ENCODE peak calls at places on chromosomes 13 and 19, in six cellular contexts. A is heart left ventricle, P is neural progenitor cell, G is heart right ventricle, O is left lung, E is upper lobe of right lung. T is an unnamed sample.

GRCh38 chr13:110150384-110151091 is 156.4 kb downstream of the COL4A1 start:
- DNase-seq in A (no peak), P (no peak), G (no peak), O (no peak), E (no peak), T (no peak)

GRCh38 chr13:40966298-40966697 is 52.8 kb downstream of the ELF1 start:
- DNase-seq in A (no peak), P (no peak), G (no peak), O (no peak), E (no peak), T (no peak)

GRCh38 chr19:50507376-50507775 is 3.6 kb downstream of the JOSD2 start:
- DNase-seq in A (no peak), P (no peak), G (no peak), O (no peak), E (no peak), T (no peak)

GRCh38 chr19:2271516-2272103 is 10.4 kb downstream of the PEAK3 start:
- DNase-seq in A (no peak), P (peak), G (no peak), O (no peak), E (peak), T (peak)

GRCh38 chr19:13978306-13978705 is 26.0 kb downstream of the DCAF15 start:
- DNase-seq in A (peak), P (peak), G (peak), O (peak), E (peak), T (peak)

GRCh38 chr13:58994778-58995177 is 1169.0 kb downstream of the DIAPH3 start:
- DNase-seq in A (no peak), P (no peak), G (no peak), O (no peak), E (no peak), T (no peak)

GRCh38 chr19:34504809-34505291 is 23.3 kb downstream of the WTIP start:
- DNase-seq in A (no peak), P (no peak), G (no peak), O (peak), E (peak), T (no peak)

GRCh38 chr13:43663474-43664090 is 123.2 kb downstream of the ENOX1 start:
- DNase-seq in A (no peak), P (no peak), G (no peak), O (no peak), E (no peak), T (no peak)

GRCh38 chr13:76993021-76993420 is 1.1 kb downstream of the CLN5 start:
- DNase-seq in A (no peak), P (no peak), G (no peak), O (no peak), E (no peak), T (no peak)

GRCh38 chr19:3115916-3116602 is 19.8 kb upstream of the GNA15 start:
- DNase-seq in A (no peak), P (no peak), G (no peak), O (no peak), E (no peak), T (no peak)

GRCh38 chr19:47582320-47582909 is 9.5 kb upstream of the ZNF541 start:
- DNase-seq in A (no peak), P (no peak), G (no peak), O (no peak), E (no peak), T (no peak)

GRCh38 chr13:23599083-23599925 is 29.1 kb downstream of the TNFRSF19 start:
- DNase-seq in A (no peak), P (peak), G (no peak), O (no peak), E (no peak), T (no peak)

GRCh38 chr13:70107498-70108271 is at the start of gene ATXN8OS:
- DNase-seq in A (no peak), P (peak), G (no peak), O (no peak), E (no peak), T (no peak)

GRCh38 chr13:55570371-55570770 is 1570.3 kb upstream of the PRR20A start:
- DNase-seq in A (no peak), P (no peak), G (no peak), O (no peak), E (no peak), T (no peak)

GRCh38 chr19:13117176-13117771 is 734 bp upstream of the TRMT1 start:
- DNase-seq in A (no peak), P (no peak), G (no peak), O (no peak), E (no peak), T (no peak)

GRCh38 chr19:13600091-13600490 is 93.8 kb upstream of the CACNA1A start:
- DNase-seq in A (no peak), P (no peak), G (no peak), O (no peak), E (no peak), T (no peak)

GRCh38 chr19:4606921-4607678 is 32.2 kb upstream of the TNFAIP8L1 start:
- DNase-seq in A (peak), P (peak), G (peak), O (no peak), E (no peak), T (no peak)

GRCh38 chr13:20125129-20125782 is 35.6 kb downstream of the GJA3 start:
- DNase-seq in A (no peak), P (no peak), G (no peak), O (no peak), E (no peak), T (no peak)

GRCh38 chr19:53308339-53308811 is 25.2 kb upstream of the ZNF845 start:
- DNase-seq in A (peak), P (peak), G (peak), O (no peak), E (peak), T (no peak)

GRCh38 chr19:37077615-37077928 is 661 bp upstream of the ZNF420 start:
- DNase-seq in A (no peak), P (no peak), G (no peak), O (no peak), E (no peak), T (no peak)

GRCh38 chr19:41795031-41795461 is 1.3 kb upstream of the CEACAM3 start:
- DNase-seq in A (no peak), P (peak), G (no peak), O (no peak), E (no peak), T (peak)

GRCh38 chr13:45331123-45331619 is 9.8 kb downstream of the TPT1 start:
- DNase-seq in A (no peak), P (no peak), G (no peak), O (no peak), E (no peak), T (no peak)

GRCh38 chr19:32532233-32532632 is 48.8 kb upstream of the PDCD5 start:
- DNase-seq in A (no peak), P (no peak), G (no peak), O (no peak), E (no peak), T (no peak)

GRCh38 chr19:4443966-4444764 is 13.4 kb downstream of the UBXN6 start:
- DNase-seq in A (no peak), P (no peak), G (no peak), O (no peak), E (no peak), T (no peak)

GRCh38 chr13:81916471-81916870 is 1575.5 kb upstream of the SPRY2 start:
- DNase-seq in A (no peak), P (no peak), G (no peak), O (no peak), E (no peak), T (no peak)

GRCh38 chr13:94431569-94431968 is 47.9 kb downstream of the DCT start:
- DNase-seq in A (no peak), P (no peak), G (no peak), O (no peak), E (no peak), T (no peak)

GRCh38 chr19:3893509-3894179 is 13.2 kb downstream of the ATCAY start:
- DNase-seq in A (no peak), P (no peak), G (no peak), O (no peak), E (no peak), T (no peak)

GRCh38 chr19:14432817-14433453 is at the start of gene PKN1:
- DNase-seq in A (peak), P (peak), G (peak), O (peak), E (peak), T (peak)

GRCh38 chr13:30698488-30699005 is 36.8 kb upstream of the ALOX5AP start:
- DNase-seq in A (no peak), P (no peak), G (no peak), O (no peak), E (no peak), T (no peak)

GRCh38 chr13:108621421-108621820 is 8.0 kb upstream of the MYO16 start:
- DNase-seq in A (no peak), P (no peak), G (no peak), O (no peak), E (no peak), T (no peak)

GRCh38 chr13:49400755-49401659 is 42.9 kb downstream of the CAB39L start:
- DNase-seq in A (no peak), P (peak), G (no peak), O (no peak), E (no peak), T (peak)

GRCh38 chr19:21586341-21587116 is 81.1 kb downstream of the ZNF429 start:
- DNase-seq in A (peak), P (peak), G (peak), O (no peak), E (peak), T (peak)

GRCh38 chr19:40441719-40442253 is 2.3 kb downstream of the SERTAD3 start:
- DNase-seq in A (no peak), P (no peak), G (no peak), O (no peak), E (no peak), T (no peak)
- H3K27ac ChIP-seq in A (peak), P (no peak), G (peak), O (no peak), E (no peak), T (peak)

GRCh38 chr13:28584873-28585317 is 74.0 kb upstream of the POMP start:
- DNase-seq in A (no peak), P (no peak), G (no peak), O (no peak), E (no peak), T (no peak)
- H3K27ac ChIP-seq in A (no peak), P (no peak), G (no peak), O (no peak), E (no peak), T (no peak)

GRCh38 chr19:6061420-6062130 is 48.7 kb downstream of the RFX2 start:
- DNase-seq in A (peak), P (no peak), G (no peak), O (no peak), E (no peak), T (peak)
- H3K27ac ChIP-seq in A (peak), P (no peak), G (peak), O (peak), E (peak), T (peak)

DNA sequence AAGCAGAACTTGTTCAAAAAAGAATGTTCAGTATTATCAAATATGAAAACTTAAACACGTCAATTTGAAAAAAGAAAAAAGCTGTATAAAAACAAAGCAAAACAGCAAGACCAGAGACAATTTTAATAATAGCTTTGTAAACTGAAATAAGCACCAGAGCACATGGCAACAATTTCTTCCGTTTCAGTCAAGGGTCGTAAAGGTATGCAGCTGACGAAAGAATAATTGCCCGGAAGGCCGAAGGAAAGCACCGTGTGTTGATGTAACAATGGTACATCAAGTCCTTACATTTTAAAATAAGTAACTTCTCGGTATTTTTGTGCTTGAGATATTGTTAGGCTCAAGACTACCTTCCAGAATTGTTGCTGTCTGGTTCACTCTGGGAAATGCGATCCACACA is 1.7 kb downstream of the PROSER1 start:
- DNase-seq in A (no peak), P (no peak), G (no peak), O (no peak), E (no peak), T (peak)
- H3K27ac ChIP-seq in A (no peak), P (no peak), G (peak), O (no peak), E (no peak), T (peak)

GRCh38 chr13:21733475-21734311 is 62.8 kb downstream of the FGF9 start:
- DNase-seq in A (no peak), P (peak), G (no peak), O (no peak), E (no peak), T (no peak)
- H3K27ac ChIP-seq in A (no peak), P (no peak), G (no peak), O (no peak), E (no peak), T (no peak)

DNA sequence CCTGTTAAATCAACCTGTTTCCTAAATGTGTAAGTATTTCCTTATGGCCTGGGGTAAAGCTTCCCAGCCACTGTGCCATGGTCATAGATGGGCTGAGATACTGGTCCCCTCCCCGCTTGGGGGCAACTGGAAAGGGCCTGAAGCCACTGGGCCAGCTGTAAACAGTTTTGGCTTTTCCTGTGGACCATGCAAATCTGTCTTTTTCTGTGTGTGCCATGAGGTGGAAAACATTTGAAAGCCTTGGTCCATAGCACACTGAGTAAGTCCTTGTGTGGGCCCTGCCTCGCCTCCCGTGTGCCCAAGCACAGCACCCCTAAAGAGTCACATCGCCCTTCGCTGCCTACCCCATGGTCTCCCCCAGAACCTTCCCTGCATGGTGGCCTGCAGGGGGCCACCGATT is 52.3 kb upstream of the GPR183 start:
- DNase-seq in A (no peak), P (no peak), G (no peak), O (no peak), E (no peak), T (no peak)
- H3K27ac ChIP-seq in A (no peak), P (no peak), G (peak), O (no peak), E (no peak), T (peak)

T was measured in transverse colon.